ENCODE peak calls at places on chromosomes 2 and 18, in six cellular contexts. H is tibial nerve, Z is ovary, O is transverse colon, Q is HepG2, U is GM12878. X is an unnamed sample.

GRCh38 chr2:183244300-183244849 is 120.1 kb downstream of the NUP35 start:
- DNase-seq in H (no peak), Z (no peak), O (no peak), Q (no peak), U (no peak), X (no peak)

GRCh38 chr2:109531221-109531620 is 82.5 kb downstream of the SEPTIN10 start:
- DNase-seq in H (no peak), Z (peak; percentile 4), O (no peak), Q (no peak), U (no peak), X (no peak)

GRCh38 chr2:146301287-146301686 is 1543.5 kb upstream of the ACVR2A start:
- DNase-seq in H (no peak), Z (no peak), O (no peak), Q (no peak), U (no peak), X (no peak)

GRCh38 chr2:160351978-160352377 is 141.6 kb downstream of the RBMS1 start:
- DNase-seq in H (no peak), Z (no peak), O (no peak), Q (no peak), U (no peak), X (no peak)

GRCh38 chr18:12628706-12629702 is 28.9 kb downstream of the SPIRE1 start:
- DNase-seq in H (no peak), Z (no peak), O (no peak), Q (no peak), U (no peak), X (no peak)

GRCh38 chr18:9814431-9814830 is 71.3 kb upstream of the TXNDC2 start:
- DNase-seq in H (no peak), Z (no peak), O (no peak), Q (peak; percentile 75), U (no peak), X (no peak)

GRCh38 chr18:35172009-35172408 is 68.8 kb upstream of the ZNF397 start:
- DNase-seq in H (no peak), Z (no peak), O (no peak), Q (peak; percentile 36), U (no peak), X (no peak)

GRCh38 chr2:229686122-229686919 is 28.0 kb downstream of the DNER start:
- DNase-seq in H (no peak), Z (no peak), O (no peak), Q (no peak), U (no peak), X (no peak)

GRCh38 chr2:234335676-234336228 is 161.1 kb downstream of the ARL4C start:
- DNase-seq in H (peak; percentile 91), Z (peak; percentile 19), O (peak; percentile 73), Q (no peak), U (no peak), X (peak; percentile 96)

GRCh38 chr2:37366773-37367172 is 22.3 kb downstream of the QPCT start:
- DNase-seq in H (no peak), Z (no peak), O (no peak), Q (no peak), U (no peak), X (no peak)

GRCh38 chr18:11984091-11984490 is 2.8 kb downstream of the IMPA2 start:
- DNase-seq in H (no peak), Z (no peak), O (no peak), Q (no peak), U (no peak), X (no peak)

GRCh38 chr2:28624798-28625701 is 126.6 kb upstream of the PPP1CB start:
- DNase-seq in H (peak; percentile 57), Z (peak; percentile 88), O (peak; percentile 81), Q (peak; percentile 47), U (peak; percentile 21), X (no peak)

GRCh38 chr2:154740360-154740759 is 41.9 kb downstream of the KCNJ3 start:
- DNase-seq in H (no peak), Z (no peak), O (no peak), Q (no peak), U (no peak), X (no peak)

GRCh38 chr2:196322963-196323810 is 151.8 kb upstream of the STK17B start:
- DNase-seq in H (no peak), Z (no peak), O (no peak), Q (no peak), U (no peak), X (no peak)

GRCh38 chr2:47016172-47016913 is 100.7 kb upstream of the MCFD2 start:
- DNase-seq in H (no peak), Z (no peak), O (peak; percentile 19), Q (no peak), U (no peak), X (no peak)

GRCh38 chr2:230941202-230942180 is 16.4 kb upstream of the GPR55 start:
- DNase-seq in H (no peak), Z (no peak), O (no peak), Q (no peak), U (no peak), X (no peak)

GRCh38 chr2:126658910-126659613 is 3.1 kb downstream of the GYPC start:
- DNase-seq in H (peak; percentile 78), Z (peak; percentile 64), O (peak; percentile 68), Q (no peak), U (peak; percentile 56), X (no peak)

GRCh38 chr18:35050004-35050623 is 8.9 kb downstream of the MAPRE2 start:
- DNase-seq in H (no peak), Z (no peak), O (no peak), Q (no peak), U (no peak), X (no peak)

GRCh38 chr2:148614024-148614331 is 30.6 kb upstream of the EPC2 start:
- DNase-seq in H (peak; percentile 8), Z (no peak), O (no peak), Q (no peak), U (no peak), X (no peak)

GRCh38 chr2:37560241-37560848 is 111.1 kb downstream of the CDC42EP3 start:
- DNase-seq in H (no peak), Z (no peak), O (no peak), Q (no peak), U (no peak), X (no peak)

GRCh38 chr2:15180379-15180778 is 380.8 kb downstream of the NBAS start:
- DNase-seq in H (no peak), Z (no peak), O (no peak), Q (no peak), U (no peak), X (no peak)

GRCh38 chr18:75067996-75068645 is 140.8 kb downstream of the PTGR3 start:
- DNase-seq in H (no peak), Z (no peak), O (no peak), Q (no peak), U (no peak), X (no peak)

DNA sequence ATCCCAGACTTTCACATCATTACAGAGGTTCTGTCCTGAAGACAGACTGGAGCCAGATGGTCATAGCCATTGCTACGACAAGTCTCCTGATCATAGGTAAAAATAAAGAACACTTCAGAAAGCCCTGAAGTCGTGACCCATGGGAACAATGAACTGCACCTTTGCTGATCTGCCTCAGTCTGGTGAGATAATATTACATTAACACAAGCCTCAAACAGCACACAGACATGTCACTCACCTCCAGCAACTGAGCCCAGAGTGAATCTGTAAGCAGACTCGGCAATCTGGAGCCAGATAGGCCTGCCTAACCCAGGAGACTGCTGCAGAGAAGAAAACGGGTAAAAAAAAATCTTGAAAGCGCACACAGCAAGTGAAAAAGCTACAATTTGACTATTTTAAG is 79.2 kb downstream of the SLC25A12 start:
- DNase-seq in H (no peak), Z (no peak), O (no peak), Q (no peak), U (no peak), X (no peak)
- TF ChIP-seq EP300 in H (no peak), Z (no peak), O (no peak), Q (no peak), U (no peak), X (no peak)

DNA sequence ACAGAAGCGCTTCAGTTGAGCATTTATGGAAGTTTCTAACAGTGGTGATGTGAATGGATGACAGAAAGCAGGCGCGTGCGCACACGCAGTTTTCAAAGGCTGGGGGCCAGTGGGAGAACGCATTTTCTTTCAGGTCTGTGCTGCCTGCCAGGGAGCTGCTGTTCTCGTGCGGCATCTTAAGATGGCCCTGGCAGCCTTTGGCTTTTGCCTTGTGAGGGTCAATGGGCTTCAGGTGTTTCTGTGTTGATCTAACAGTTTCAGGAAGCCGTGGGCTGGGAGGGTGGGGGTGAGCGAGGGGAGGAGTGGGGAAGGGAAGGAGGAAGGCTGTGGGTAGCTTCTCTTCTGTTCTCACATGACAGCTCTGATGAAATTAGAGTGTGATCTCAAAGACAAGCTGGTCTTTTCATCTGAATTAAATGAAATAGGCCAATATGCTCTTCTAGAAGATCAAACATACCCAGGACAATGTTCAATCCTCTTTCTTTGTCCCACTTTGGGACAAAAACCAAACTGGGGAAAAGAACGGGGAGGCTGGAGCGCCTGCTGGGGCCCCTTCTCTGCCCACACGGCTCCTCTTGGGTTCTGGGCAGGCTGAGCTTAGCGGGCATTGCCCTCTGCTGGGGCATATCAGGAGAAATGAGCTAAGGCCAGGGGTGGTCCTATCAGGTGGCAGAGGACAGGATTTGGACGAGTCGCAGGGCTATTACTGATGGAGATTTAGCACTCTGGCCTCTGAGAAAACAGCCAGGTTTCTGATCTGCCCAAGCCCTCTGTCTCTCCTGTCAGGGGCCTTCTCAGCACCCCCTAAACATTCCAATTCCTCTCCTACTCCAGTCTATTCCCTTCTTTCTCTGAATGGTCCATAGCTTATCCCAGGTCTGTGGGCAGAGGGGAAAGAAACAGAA is 126.2 kb upstream of the LGALSL start:
- DNase-seq in H (peak; percentile 38), Z (no peak), O (peak; percentile 33), Q (no peak), U (peak; percentile 43), X (peak; percentile 77)
- TF ChIP-seq EP300 in H (no peak), Z (no peak), O (no peak), Q (no peak), U (no peak), X (no peak)

GRCh38 chr2:219177594-219178376 is at the start of gene RETREG2:
- DNase-seq in H (peak; percentile 87), Z (peak; percentile 89), O (peak; percentile 89), Q (peak; percentile 93), U (peak; percentile 72), X (peak; percentile 94)
- TF ChIP-seq EP300 in H (peak; percentile 58), Z (no peak), O (peak; percentile 4), Q (peak; percentile 5), U (no peak), X (peak; percentile 20)

GRCh38 chr18:57947117-57947516 is 96.9 kb upstream of the NEDD4L start:
- DNase-seq in H (no peak), Z (no peak), O (no peak), Q (no peak), U (no peak), X (no peak)

GRCh38 chr18:57942090-57942489 is 101.9 kb upstream of the NEDD4L start:
- DNase-seq in H (no peak), Z (no peak), O (no peak), Q (no peak), U (no peak), X (no peak)

GRCh38 chr18:57943723-57944122 is 100.3 kb upstream of the NEDD4L start:
- DNase-seq in H (no peak), Z (no peak), O (no peak), Q (no peak), U (no peak), X (no peak)

GRCh38 chr18:57940166-57940565 is 103.9 kb upstream of the NEDD4L start:
- DNase-seq in H (no peak), Z (no peak), O (no peak), Q (no peak), U (no peak), X (no peak)

DNA sequence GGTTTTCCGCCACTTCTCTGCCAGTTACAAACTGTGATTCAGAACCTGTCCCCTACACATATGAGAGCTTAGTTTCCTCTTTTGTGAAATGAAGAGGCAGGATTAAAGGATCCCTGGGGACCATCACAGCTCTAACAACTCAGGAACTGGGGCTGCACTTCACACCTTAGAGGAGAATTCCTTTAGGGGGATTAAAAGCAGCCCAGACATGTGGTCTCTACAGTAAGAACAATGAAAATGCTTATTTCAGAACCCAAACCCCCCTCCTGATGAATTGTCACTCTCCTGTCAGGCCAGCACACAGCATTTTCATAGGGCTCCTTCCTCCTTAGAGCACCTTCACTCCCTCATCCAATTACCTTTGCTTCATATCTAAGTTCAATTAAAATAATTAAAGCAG is 101.5 kb upstream of the NEDD4L start:
- DNase-seq in H (no peak), Z (no peak), O (no peak), Q (no peak), U (no peak), X (no peak)
- TF ChIP-seq EP300 in H (no peak), Z (no peak), O (no peak), Q (no peak), U (no peak), X (no peak)